ENCODE peak calls at places on chromosome 14, in ten cellular contexts. G is GM19239; E is HFFc6; W is activated T-helper 9 cell treated with anti-CD3 and anti-CD28 coated beads, Interleukin-2, amount 50 U/mL, for 16 hours; A is AG09309; N is uterus; J is CD8-positive, alpha-beta T cell; X is MM.1S; R is tibial nerve; S is body of pancreas. C is an unnamed sample.

GRCh38 chr14:99621948-99622347 is 17.9 kb upstream of the CCDC85C start:
- DNase-seq in G (no peak), E (no peak), W (no peak), A (no peak), N (no peak), J (no peak), X (no peak), R (no peak), S (no peak), C (no peak)

GRCh38 chr14:96635850-96636249 is 133.7 kb downstream of the PAPOLA start:
- DNase-seq in G (no peak), E (no peak), W (no peak), A (no peak), N (no peak), J (no peak), X (no peak), R (no peak), S (no peak), C (no peak)

GRCh38 chr14:95993768-95994592 is 45.2 kb upstream of the C14orf132 start:
- DNase-seq in G (no peak), E (peak), W (no peak), A (peak), N (peak), J (peak), X (peak), R (no peak), S (peak), C (peak)

GRCh38 chr14:87824261-87824660 is 168.7 kb downstream of the GALC start:
- DNase-seq in G (no peak), E (no peak), W (no peak), A (no peak), N (no peak), J (no peak), X (no peak), R (no peak), S (no peak), C (peak)

GRCh38 chr14:69036757-69037506 is 57.8 kb upstream of the ACTN1 start:
- DNase-seq in G (no peak), E (no peak), W (no peak), A (no peak), N (no peak), J (no peak), X (no peak), R (no peak), S (no peak), C (no peak)

GRCh38 chr14:75303415-75303814 is 24.8 kb downstream of the FOS start:
- DNase-seq in G (peak), E (peak), W (no peak), A (no peak), N (peak), J (peak), X (peak), R (peak), S (peak), C (peak)

GRCh38 chr14:96741151-96741977 is 55.8 kb upstream of the VRK1 start:
- DNase-seq in G (peak), E (peak), W (peak), A (no peak), N (no peak), J (peak), X (peak), R (peak), S (peak), C (peak)

GRCh38 chr14:95833429-95833828 is 43.2 kb upstream of the TUNAR start:
- DNase-seq in G (no peak), E (no peak), W (no peak), A (no peak), N (no peak), J (no peak), X (no peak), R (no peak), S (no peak), C (no peak)

GRCh38 chr14:71355324-71356201 is 448.3 kb downstream of the PCNX1 start:
- DNase-seq in G (no peak), E (peak), W (no peak), A (peak), N (peak), J (no peak), X (no peak), R (peak), S (no peak), C (peak)

GRCh38 chr14:36520601-36521525 is 831 bp upstream of the NKX2-1 start:
- DNase-seq in G (peak), E (peak), W (no peak), A (no peak), N (no peak), J (no peak), X (no peak), R (no peak), S (no peak), C (peak)

GRCh38 chr14:75196468-75196867 is 20.1 kb upstream of the TMED10 start:
- DNase-seq in G (no peak), E (no peak), W (no peak), A (no peak), N (no peak), J (no peak), X (no peak), R (no peak), S (peak), C (no peak)

GRCh38 chr14:101478796-101479410 is 82.4 kb upstream of the DIO3 start:
- DNase-seq in G (no peak), E (no peak), W (no peak), A (no peak), N (peak), J (no peak), X (no peak), R (no peak), S (peak), C (no peak)

GRCh38 chr14:69090187-69090789 is 62.6 kb downstream of the DCAF5 start:
- DNase-seq in G (no peak), E (no peak), W (no peak), A (no peak), N (no peak), J (peak), X (peak), R (peak), S (peak), C (peak)

GRCh38 chr14:104317975-104318557 is 179.7 kb downstream of the KIF26A start:
- DNase-seq in G (no peak), E (no peak), W (no peak), A (no peak), N (peak), J (no peak), X (no peak), R (no peak), S (peak), C (no peak)

GRCh38 chr14:75724414-75725204 is 63.6 kb downstream of the TTLL5 start:
- DNase-seq in G (no peak), E (no peak), W (no peak), A (no peak), N (no peak), J (no peak), X (no peak), R (no peak), S (no peak), C (no peak)

GRCh38 chr14:68792022-68792829 is 641 bp downstream of the ZFP36L1 start:
- DNase-seq in G (no peak), E (no peak), W (no peak), A (no peak), N (peak), J (peak), X (peak), R (no peak), S (peak), C (peak)

GRCh38 chr14:105525861-105526780 is at the start of gene TMEM121:
- DNase-seq in G (no peak), E (no peak), W (peak), A (no peak), N (no peak), J (no peak), X (peak), R (no peak), S (peak), C (peak)

GRCh38 chr14:106652494-106652893 is 1126.1 kb downstream of the TMEM121 start:
- DNase-seq in G (no peak), E (no peak), W (no peak), A (no peak), N (no peak), J (no peak), X (no peak), R (no peak), S (no peak), C (no peak)

GRCh38 chr14:77043177-77043983 is 14.9 kb upstream of the IRF2BPL start:
- DNase-seq in G (no peak), E (peak), W (peak), A (peak), N (peak), J (no peak), X (no peak), R (peak), S (no peak), C (peak)

GRCh38 chr14:95309261-95310051 is 10.3 kb downstream of the CLMN start:
- DNase-seq in G (no peak), E (no peak), W (no peak), A (no peak), N (no peak), J (no peak), X (no peak), R (no peak), S (no peak), C (no peak)

GRCh38 chr14:49853572-49854375 is 1.2 kb upstream of the NEMF start:
- DNase-seq in G (no peak), E (peak), W (peak), A (peak), N (peak), J (peak), X (peak), R (peak), S (peak), C (peak)

GRCh38 chr14:59829469-59829868 is 41.1 kb downstream of the RTN1 start:
- DNase-seq in G (no peak), E (no peak), W (no peak), A (no peak), N (no peak), J (no peak), X (no peak), R (no peak), S (no peak), C (no peak)

GRCh38 chr14:99632410-99633035 is 12.4 kb upstream of the HHIPL1 start:
- DNase-seq in G (no peak), E (no peak), W (no peak), A (no peak), N (no peak), J (no peak), X (no peak), R (no peak), S (no peak), C (no peak)

GRCh38 chr14:60166144-60166543 is 946 bp upstream of the DHRS7 start:
- DNase-seq in G (no peak), E (no peak), W (no peak), A (no peak), N (peak), J (no peak), X (no peak), R (no peak), S (no peak), C (peak)

GRCh38 chr14:32075636-32076277 is 1.3 kb upstream of the ARHGAP5 start:
- DNase-seq in G (no peak), E (no peak), W (no peak), A (peak), N (no peak), J (peak), X (no peak), R (peak), S (peak), C (peak)

GRCh38 chr14:94025720-94026119 is 420 bp upstream of the OTUB2 start:
- DNase-seq in G (no peak), E (no peak), W (no peak), A (no peak), N (no peak), J (no peak), X (no peak), R (no peak), S (no peak), C (peak)

GRCh38 chr14:89681086-89682018 is 264.3 kb upstream of the FOXN3 start:
- DNase-seq in G (no peak), E (no peak), W (peak), A (no peak), N (no peak), J (peak), X (peak), R (no peak), S (no peak), C (no peak)

GRCh38 chr14:101506211-101506920 is 54.9 kb upstream of the DIO3 start:
- DNase-seq in G (no peak), E (no peak), W (no peak), A (no peak), N (peak), J (no peak), X (no peak), R (no peak), S (peak), C (no peak)

GRCh38 chr14:29814153-29815057 is 113.2 kb downstream of the PRKD1 start:
- DNase-seq in G (no peak), E (no peak), W (no peak), A (no peak), N (no peak), J (no peak), X (no peak), R (peak), S (peak), C (no peak)

GRCh38 chr14:63155511-63156189 is 48.6 kb upstream of the RHOJ start:
- DNase-seq in G (no peak), E (no peak), W (no peak), A (no peak), N (no peak), J (no peak), X (no peak), R (no peak), S (no peak), C (peak)

GRCh38 chr14:77040995-77041744 is 12.7 kb upstream of the IRF2BPL start:
- DNase-seq in G (no peak), E (no peak), W (no peak), A (no peak), N (no peak), J (peak), X (no peak), R (no peak), S (peak), C (no peak)

GRCh38 chr14:56998728-56999127 is 188.4 kb upstream of the OTX2 start:
- DNase-seq in G (no peak), E (no peak), W (no peak), A (no peak), N (no peak), J (no peak), X (no peak), R (no peak), S (no peak), C (no peak)

GRCh38 chr14:51776102-51776894 is 84.1 kb upstream of the GNG2 start:
- DNase-seq in G (peak), E (peak), W (no peak), A (no peak), N (peak), J (peak), X (peak), R (peak), S (peak), C (peak)

GRCh38 chr14:72024043-72024407 is 91.8 kb downstream of the RGS6 start:
- DNase-seq in G (peak), E (no peak), W (no peak), A (no peak), N (no peak), J (peak), X (peak), R (peak), S (peak), C (peak)

C was measured in GM23248.